ENCODE peak calls at places on chromosomes 6 and 20, in four cellular contexts. G is pancreas, M is thoracic aorta, W is activated B cell treated with CpG ODN at 0.5 μM for 24 hours. L is an unnamed sample.

GRCh38 chr6:44664716-44665115 is 277.2 kb downstream of the CDC5L start:
- DNase-seq in G (no peak), W (no peak), M (no peak), L (no peak)

GRCh38 chr6:149593443-149593842 is 27.3 kb downstream of the GINM1 start:
- DNase-seq in M (no peak), W (no peak), G (no peak), L (no peak)

GRCh38 chr6:163793584-163793983 is 379.1 kb downstream of the QKI start:
- DNase-seq in W (no peak), G (no peak), M (no peak), L (no peak)

GRCh38 chr6:45115696-45116095 is 212.4 kb upstream of the RUNX2 start:
- DNase-seq in G (no peak), W (no peak), M (no peak), L (no peak)

GRCh38 chr20:56796345-56796744 is 167.2 kb downstream of the TFAP2C start:
- DNase-seq in W (no peak), G (no peak), M (no peak), L (no peak)

GRCh38 chr6:56087421-56087820 is 160.0 kb downstream of the COL21A1 start:
- DNase-seq in M (no peak), G (no peak), W (no peak), L (no peak)

GRCh38 chr6:130365166-130366010 is 429 bp upstream of the TMEM200A start:
- DNase-seq in W (peak), M (no peak), G (peak), L (no peak)

GRCh38 chr6:37288247-37288646 is 30.3 kb upstream of the TMEM217 start:
- DNase-seq in M (no peak), W (no peak), G (no peak), L (no peak)

GRCh38 chr6:55868910-55869479 is 6.4 kb downstream of the BMP5 start:
- DNase-seq in G (no peak), M (no peak), W (no peak), L (no peak)

GRCh38 chr6:12280458-12280857 is 9.7 kb upstream of the EDN1 start:
- DNase-seq in W (no peak), G (no peak), M (no peak), L (no peak)

GRCh38 chr6:7134999-7135735 is 27.4 kb downstream of the RREB1 start:
- DNase-seq in W (no peak), G (no peak), M (no peak), L (no peak)

GRCh38 chr20:32569380-32570305 is 15.5 kb downstream of the NOL4L start:
- DNase-seq in W (no peak), G (no peak), M (no peak), L (no peak)

GRCh38 chr20:36091561-36092423 is 62.7 kb upstream of the EPB41L1 start:
- DNase-seq in M (no peak), W (no peak), G (no peak), L (no peak)

GRCh38 chr20:47050996-47051395 is 156.4 kb downstream of the EYA2 start:
- DNase-seq in W (no peak), G (no peak), M (no peak), L (no peak)

GRCh38 chr20:58233881-58234528 is 5.6 kb upstream of the ANKRD60 start:
- DNase-seq in W (peak), M (no peak), G (no peak), L (no peak)

GRCh38 chr20:19466204-19466928 is 253.9 kb downstream of the SLC24A3 start:
- DNase-seq in G (no peak), M (no peak), W (no peak), L (no peak)

GRCh38 chr20:38975539-38976120 is 13.5 kb downstream of the DHX35 start:
- DNase-seq in W (no peak), M (no peak), G (no peak), L (no peak)

GRCh38 chr6:106104476-106104875 is 18.3 kb downstream of the PRDM1 start:
- DNase-seq in G (no peak), M (no peak), W (no peak), L (no peak)

GRCh38 chr6:111796310-111796918 is 76.8 kb downstream of the FYN start:
- DNase-seq in W (no peak), M (no peak), G (no peak), L (no peak)

GRCh38 chr20:32296412-32296811 is 19.0 kb downstream of the KIF3B start:
- DNase-seq in M (no peak), G (no peak), W (no peak), L (no peak)

GRCh38 chr20:47354710-47355488 is 1.6 kb downstream of the ZMYND8 start:
- DNase-seq in M (no peak), W (no peak), G (no peak), L (no peak)

GRCh38 chr20:2289475-2289874 is 6.3 kb upstream of the TGM3 start:
- DNase-seq in M (no peak), W (no peak), G (no peak), L (no peak)

GRCh38 chr6:11278207-11278559 is 45.7 kb upstream of the NEDD9 start:
- DNase-seq in G (no peak), W (no peak), M (no peak), L (no peak)

GRCh38 chr20:34525342-34525708 is 9.1 kb downstream of the DYNLRB1 start:
- DNase-seq in G (no peak), W (no peak), M (no peak), L (no peak)

GRCh38 chr6:45289751-45290514 is 38.2 kb upstream of the RUNX2 start:
- DNase-seq in M (no peak), W (no peak), G (no peak), L (no peak)

GRCh38 chr20:21373436-21373835 is 23.9 kb downstream of the NKX2-4 start:
- DNase-seq in W (no peak), M (no peak), G (no peak), L (no peak)

GRCh38 chr6:108115598-108116058 is 41.1 kb upstream of the OSTM1 start:
- DNase-seq in W (no peak), M (no peak), G (peak), L (no peak)

GRCh38 chr6:4395386-4395785 is 260.0 kb upstream of the ECI2 start:
- DNase-seq in M (no peak), W (no peak), G (no peak), L (no peak)

GRCh38 chr6:15663057-15663638 is 320 bp upstream of the DTNBP1 start:
- DNase-seq in M (no peak), G (no peak), W (no peak), L (no peak)

GRCh38 chr6:20400476-20401402 is 940 bp upstream of the E2F3 start:
- DNase-seq in W (no peak), M (no peak), G (peak), L (peak)

GRCh38 chr20:4684837-4685413 is 36.8 kb upstream of the PRND start:
- DNase-seq in G (no peak), M (no peak), W (no peak), L (no peak)

GRCh38 chr6:125009578-125009977 is 47.3 kb downstream of the RNF217 start:
- DNase-seq in G (no peak), W (no peak), M (no peak), L (no peak)

GRCh38 chr6:155273438-155273837 is 9.6 kb downstream of the CLDN20 start:
- DNase-seq in M (no peak), W (no peak), G (no peak), L (no peak)

GRCh38 chr20:64080013-64080812 is at the start of gene OPRL1:
- DNase-seq in M (no peak), G (no peak), W (no peak), L (no peak)

L was measured in ascending aorta.